ENCODE peak calls at places on chromosomes 6 and 20, in five cellular contexts. One of them, this sample, is unnamed.
A peak's percentile ranks its signal among the peaks of the same experiment; 100 is the strongest.

GRCh38 chr6:157728183-157728881 is 94.7 kb upstream of the SNX9 start:
- DNase-seq in T47D: no peak
- DNase-seq in left ventricle myocardium inferior: no peak
- DNase-seq in neural crest cell: no peak
- DNase-seq in stimulated activated naive B cell treated with anti-CD40 and anti-IgM and Interleukin-4, amounts not matched to agents 10 μg/mL and 1 μg/mL and 100 μg/mL, for 72 hours: no peak
- DNase-seq in this sample: no peak

GRCh38 chr20:34978092-34978744 is 22.6 kb downstream of the MYH7B start:
- DNase-seq in T47D: no peak
- DNase-seq in left ventricle myocardium inferior: no peak
- DNase-seq in neural crest cell: no peak
- DNase-seq in stimulated activated naive B cell treated with anti-CD40 and anti-IgM and Interleukin-4, amounts not matched to agents 10 μg/mL and 1 μg/mL and 100 μg/mL, for 72 hours: no peak
- DNase-seq in this sample: no peak

GRCh38 chr20:38269715-38270114 is 9.2 kb upstream of the KIAA1755 start:
- DNase-seq in T47D: no peak
- DNase-seq in left ventricle myocardium inferior: no peak
- DNase-seq in neural crest cell: no peak
- DNase-seq in stimulated activated naive B cell treated with anti-CD40 and anti-IgM and Interleukin-4, amounts not matched to agents 10 μg/mL and 1 μg/mL and 100 μg/mL, for 72 hours: no peak
- DNase-seq in this sample: no peak

GRCh38 chr6:14339711-14340590 is 222.4 kb downstream of the CD83 start:
- DNase-seq in T47D: no peak
- DNase-seq in left ventricle myocardium inferior: no peak
- DNase-seq in neural crest cell: no peak
- DNase-seq in stimulated activated naive B cell treated with anti-CD40 and anti-IgM and Interleukin-4, amounts not matched to agents 10 μg/mL and 1 μg/mL and 100 μg/mL, for 72 hours: no peak
- DNase-seq in this sample: no peak

GRCh38 chr20:58597021-58597940 is 53.8 kb upstream of the STX16 start:
- DNase-seq in T47D: no peak
- DNase-seq in left ventricle myocardium inferior: peak; percentile 60
- DNase-seq in neural crest cell: no peak
- DNase-seq in stimulated activated naive B cell treated with anti-CD40 and anti-IgM and Interleukin-4, amounts not matched to agents 10 μg/mL and 1 μg/mL and 100 μg/mL, for 72 hours: no peak
- DNase-seq in this sample: no peak

GRCh38 chr20:50987493-50988210 is 29.0 kb downstream of the MOCS3 start:
- DNase-seq in T47D: peak; percentile 66
- DNase-seq in left ventricle myocardium inferior: no peak
- DNase-seq in neural crest cell: peak; percentile 84
- DNase-seq in stimulated activated naive B cell treated with anti-CD40 and anti-IgM and Interleukin-4, amounts not matched to agents 10 μg/mL and 1 μg/mL and 100 μg/mL, for 72 hours: peak; percentile 49
- DNase-seq in this sample: peak; percentile 89

GRCh38 chr6:166586424-166587156 is at the start of gene RAMACL:
- DNase-seq in T47D: peak; percentile 44
- DNase-seq in left ventricle myocardium inferior: no peak
- DNase-seq in neural crest cell: no peak
- DNase-seq in stimulated activated naive B cell treated with anti-CD40 and anti-IgM and Interleukin-4, amounts not matched to agents 10 μg/mL and 1 μg/mL and 100 μg/mL, for 72 hours: peak; percentile 38
- DNase-seq in this sample: no peak

GRCh38 chr6:31776961-31777666 is at the start of gene VWA7:
- DNase-seq in T47D: no peak
- DNase-seq in left ventricle myocardium inferior: peak; percentile 68
- DNase-seq in neural crest cell: no peak
- DNase-seq in stimulated activated naive B cell treated with anti-CD40 and anti-IgM and Interleukin-4, amounts not matched to agents 10 μg/mL and 1 μg/mL and 100 μg/mL, for 72 hours: peak; percentile 88
- DNase-seq in this sample: no peak

GRCh38 chr20:17605131-17605660 is 35.3 kb downstream of the DSTN start:
- DNase-seq in T47D: no peak
- DNase-seq in left ventricle myocardium inferior: no peak
- DNase-seq in neural crest cell: no peak
- DNase-seq in stimulated activated naive B cell treated with anti-CD40 and anti-IgM and Interleukin-4, amounts not matched to agents 10 μg/mL and 1 μg/mL and 100 μg/mL, for 72 hours: no peak
- DNase-seq in this sample: no peak

GRCh38 chr20:1674361-1674760 is 16.8 kb upstream of the SIRPG start:
- DNase-seq in T47D: no peak
- DNase-seq in left ventricle myocardium inferior: no peak
- DNase-seq in neural crest cell: no peak
- DNase-seq in stimulated activated naive B cell treated with anti-CD40 and anti-IgM and Interleukin-4, amounts not matched to agents 10 μg/mL and 1 μg/mL and 100 μg/mL, for 72 hours: no peak
- DNase-seq in this sample: no peak

GRCh38 chr20:53786445-53787267 is 193.0 kb upstream of the ZNF217 start:
- DNase-seq in T47D: no peak
- DNase-seq in left ventricle myocardium inferior: no peak
- DNase-seq in neural crest cell: no peak
- DNase-seq in stimulated activated naive B cell treated with anti-CD40 and anti-IgM and Interleukin-4, amounts not matched to agents 10 μg/mL and 1 μg/mL and 100 μg/mL, for 72 hours: no peak
- DNase-seq in this sample: no peak

GRCh38 chr6:31386099-31386498 is 17.3 kb upstream of the MICA start:
- DNase-seq in T47D: no peak
- DNase-seq in left ventricle myocardium inferior: no peak
- DNase-seq in neural crest cell: no peak
- DNase-seq in stimulated activated naive B cell treated with anti-CD40 and anti-IgM and Interleukin-4, amounts not matched to agents 10 μg/mL and 1 μg/mL and 100 μg/mL, for 72 hours: no peak
- DNase-seq in this sample: no peak

GRCh38 chr6:89430563-89430962 is 2.4 kb upstream of the ANKRD6 start:
- DNase-seq in T47D: no peak
- DNase-seq in left ventricle myocardium inferior: no peak
- DNase-seq in neural crest cell: peak; percentile 26
- DNase-seq in stimulated activated naive B cell treated with anti-CD40 and anti-IgM and Interleukin-4, amounts not matched to agents 10 μg/mL and 1 μg/mL and 100 μg/mL, for 72 hours: no peak
- DNase-seq in this sample: no peak

GRCh38 chr6:90103056-90103793 is 193.4 kb downstream of the BACH2 start:
- DNase-seq in T47D: no peak
- DNase-seq in left ventricle myocardium inferior: no peak
- DNase-seq in neural crest cell: no peak
- DNase-seq in stimulated activated naive B cell treated with anti-CD40 and anti-IgM and Interleukin-4, amounts not matched to agents 10 μg/mL and 1 μg/mL and 100 μg/mL, for 72 hours: no peak
- DNase-seq in this sample: no peak

GRCh38 chr20:8795404-8795803 is 273.5 kb upstream of the PLCB4 start:
- DNase-seq in T47D: no peak
- DNase-seq in left ventricle myocardium inferior: no peak
- DNase-seq in neural crest cell: no peak
- DNase-seq in stimulated activated naive B cell treated with anti-CD40 and anti-IgM and Interleukin-4, amounts not matched to agents 10 μg/mL and 1 μg/mL and 100 μg/mL, for 72 hours: no peak
- DNase-seq in this sample: no peak

GRCh38 chr20:9520096-9520495 is 5.7 kb downstream of the LAMP5 start:
- DNase-seq in T47D: no peak
- DNase-seq in left ventricle myocardium inferior: no peak
- DNase-seq in neural crest cell: no peak
- DNase-seq in stimulated activated naive B cell treated with anti-CD40 and anti-IgM and Interleukin-4, amounts not matched to agents 10 μg/mL and 1 μg/mL and 100 μg/mL, for 72 hours: no peak
- DNase-seq in this sample: no peak

GRCh38 chr6:21342496-21342895 is 251.1 kb upstream of the SOX4 start:
- DNase-seq in T47D: no peak
- DNase-seq in left ventricle myocardium inferior: no peak
- DNase-seq in neural crest cell: no peak
- DNase-seq in stimulated activated naive B cell treated with anti-CD40 and anti-IgM and Interleukin-4, amounts not matched to agents 10 μg/mL and 1 μg/mL and 100 μg/mL, for 72 hours: no peak
- DNase-seq in this sample: no peak

GRCh38 chr6:130076512-130076911 is 58.1 kb downstream of the L3MBTL3 start:
- DNase-seq in T47D: no peak
- DNase-seq in left ventricle myocardium inferior: no peak
- DNase-seq in neural crest cell: no peak
- DNase-seq in stimulated activated naive B cell treated with anti-CD40 and anti-IgM and Interleukin-4, amounts not matched to agents 10 μg/mL and 1 μg/mL and 100 μg/mL, for 72 hours: no peak
- DNase-seq in this sample: no peak

GRCh38 chr6:55293116-55293515 is 34.2 kb upstream of the GFRAL start:
- DNase-seq in T47D: no peak
- DNase-seq in left ventricle myocardium inferior: no peak
- DNase-seq in neural crest cell: no peak
- DNase-seq in stimulated activated naive B cell treated with anti-CD40 and anti-IgM and Interleukin-4, amounts not matched to agents 10 μg/mL and 1 μg/mL and 100 μg/mL, for 72 hours: no peak
- DNase-seq in this sample: no peak

GRCh38 chr20:50346372-50347347 is 156.0 kb downstream of the CEBPB start:
- DNase-seq in T47D: no peak
- DNase-seq in left ventricle myocardium inferior: peak; percentile 92
- DNase-seq in neural crest cell: no peak
- DNase-seq in stimulated activated naive B cell treated with anti-CD40 and anti-IgM and Interleukin-4, amounts not matched to agents 10 μg/mL and 1 μg/mL and 100 μg/mL, for 72 hours: no peak
- DNase-seq in this sample: no peak

GRCh38 chr6:1636971-1637871 is 27.5 kb downstream of the FOXC1 start:
- DNase-seq in T47D: no peak
- DNase-seq in left ventricle myocardium inferior: no peak
- DNase-seq in neural crest cell: no peak
- DNase-seq in stimulated activated naive B cell treated with anti-CD40 and anti-IgM and Interleukin-4, amounts not matched to agents 10 μg/mL and 1 μg/mL and 100 μg/mL, for 72 hours: no peak
- DNase-seq in this sample: no peak

GRCh38 chr6:35164868-35165267 is 23.7 kb upstream of the TCP11 start:
- DNase-seq in T47D: no peak
- DNase-seq in left ventricle myocardium inferior: no peak
- DNase-seq in neural crest cell: no peak
- DNase-seq in stimulated activated naive B cell treated with anti-CD40 and anti-IgM and Interleukin-4, amounts not matched to agents 10 μg/mL and 1 μg/mL and 100 μg/mL, for 72 hours: no peak
- DNase-seq in this sample: no peak

GRCh38 chr20:51931321-51931720 is 129.0 kb upstream of the SALL4 start:
- DNase-seq in T47D: no peak
- DNase-seq in left ventricle myocardium inferior: no peak
- DNase-seq in neural crest cell: no peak
- DNase-seq in stimulated activated naive B cell treated with anti-CD40 and anti-IgM and Interleukin-4, amounts not matched to agents 10 μg/mL and 1 μg/mL and 100 μg/mL, for 72 hours: no peak
- DNase-seq in this sample: no peak

GRCh38 chr20:51187318-51187717 is 164.4 kb upstream of the KCNG1 start:
- DNase-seq in T47D: no peak
- DNase-seq in left ventricle myocardium inferior: no peak
- DNase-seq in neural crest cell: no peak
- DNase-seq in stimulated activated naive B cell treated with anti-CD40 and anti-IgM and Interleukin-4, amounts not matched to agents 10 μg/mL and 1 μg/mL and 100 μg/mL, for 72 hours: no peak
- DNase-seq in this sample: no peak

GRCh38 chr6:73180076-73180717 is 45.1 kb downstream of the KHDC1L start:
- DNase-seq in T47D: no peak
- DNase-seq in left ventricle myocardium inferior: no peak
- DNase-seq in neural crest cell: no peak
- DNase-seq in stimulated activated naive B cell treated with anti-CD40 and anti-IgM and Interleukin-4, amounts not matched to agents 10 μg/mL and 1 μg/mL and 100 μg/mL, for 72 hours: no peak
- DNase-seq in this sample: no peak

GRCh38 chr6:149317656-149318571 is at the start of gene TAB2:
- DNase-seq in T47D: peak; percentile 8
- DNase-seq in left ventricle myocardium inferior: peak; percentile 42
- DNase-seq in neural crest cell: peak; percentile 41
- DNase-seq in stimulated activated naive B cell treated with anti-CD40 and anti-IgM and Interleukin-4, amounts not matched to agents 10 μg/mL and 1 μg/mL and 100 μg/mL, for 72 hours: peak; percentile 64
- DNase-seq in this sample: no peak

GRCh38 chr6:168838000-168838399 is 397.0 kb downstream of the SMOC2 start:
- DNase-seq in T47D: no peak
- DNase-seq in left ventricle myocardium inferior: no peak
- DNase-seq in neural crest cell: no peak
- DNase-seq in stimulated activated naive B cell treated with anti-CD40 and anti-IgM and Interleukin-4, amounts not matched to agents 10 μg/mL and 1 μg/mL and 100 μg/mL, for 72 hours: no peak
- DNase-seq in this sample: no peak

GRCh38 chr6:32969685-32970412 is 1.5 kb downstream of the BRD2 start:
- DNase-seq in T47D: no peak
- DNase-seq in left ventricle myocardium inferior: peak; percentile 77
- DNase-seq in neural crest cell: peak; percentile 68
- DNase-seq in stimulated activated naive B cell treated with anti-CD40 and anti-IgM and Interleukin-4, amounts not matched to agents 10 μg/mL and 1 μg/mL and 100 μg/mL, for 72 hours: peak; percentile 82
- DNase-seq in this sample: no peak

GRCh38 chr20:13684566-13685222 is 46.0 kb upstream of the TASP1 start:
- DNase-seq in T47D: no peak
- DNase-seq in left ventricle myocardium inferior: no peak
- DNase-seq in neural crest cell: no peak
- DNase-seq in stimulated activated naive B cell treated with anti-CD40 and anti-IgM and Interleukin-4, amounts not matched to agents 10 μg/mL and 1 μg/mL and 100 μg/mL, for 72 hours: peak; percentile 20
- DNase-seq in this sample: no peak

GRCh38 chr6:165834613-165835259 is 171.7 kb upstream of the PDE10A start:
- DNase-seq in T47D: peak; percentile 44
- DNase-seq in left ventricle myocardium inferior: peak; percentile 66
- DNase-seq in neural crest cell: no peak
- DNase-seq in stimulated activated naive B cell treated with anti-CD40 and anti-IgM and Interleukin-4, amounts not matched to agents 10 μg/mL and 1 μg/mL and 100 μg/mL, for 72 hours: no peak
- DNase-seq in this sample: no peak

This sample was measured in NT2/D1.